ENCODE peak calls at places on chromosomes 3 and 15, in six cellular contexts. W is Peyer's patch, Q is stomach, I is heart right ventricle, G is PC-3, E is fibroblast of lung. V is an unnamed sample.

GRCh38 chr3:195849322-195850074 is 37.8 kb upstream of the MUC4 start:
- DNase-seq in W (peak; percentile 50), G (peak; percentile 58), E (no peak), Q (no peak), I (no peak), V (no peak)

GRCh38 chr15:33440911-33441310 is 130.1 kb downstream of the RYR3 start:
- DNase-seq in I (no peak), E (no peak), G (no peak), Q (no peak), W (no peak), V (no peak)

GRCh38 chr3:193522473-193522872 is 32.2 kb downstream of the ATP13A4 start:
- DNase-seq in G (no peak), Q (no peak), I (no peak), W (no peak), E (no peak), V (no peak)

GRCh38 chr3:157533298-157533870 is 30.2 kb upstream of the VEPH1 start:
- DNase-seq in W (no peak), E (peak; percentile 83), G (peak; percentile 83), I (no peak), Q (no peak), V (no peak)

GRCh38 chr3:99319961-99320360 is 318.4 kb upstream of the COL8A1 start:
- DNase-seq in I (no peak), W (no peak), E (peak; percentile 84), Q (no peak), G (peak; percentile 57), V (no peak)

GRCh38 chr3:130310109-130310508 is 35.4 kb upstream of the COL6A5 start:
- DNase-seq in G (no peak), E (no peak), W (no peak), Q (no peak), I (no peak), V (no peak)

GRCh38 chr15:60875681-60876080 is 353.4 kb downstream of the RORA start:
- DNase-seq in W (no peak), G (no peak), E (no peak), I (no peak), Q (no peak), V (no peak)

GRCh38 chr15:58604455-58604923 is 145.0 kb downstream of the ADAM10 start:
- DNase-seq in G (peak; percentile 81), E (no peak), Q (no peak), I (no peak), W (peak; percentile 62), V (no peak)

GRCh38 chr3:187242900-187243299 is 45.6 kb downstream of the RTP1 start:
- DNase-seq in G (no peak), I (no peak), E (no peak), W (no peak), Q (no peak), V (no peak)

GRCh38 chr15:80585544-80586018 is 109.5 kb upstream of the ABHD17C start:
- DNase-seq in Q (peak; percentile 32), E (no peak), G (peak; percentile 76), W (no peak), I (no peak), V (peak; percentile 38)

GRCh38 chr3:8371085-8371551 is 130.5 kb upstream of the LMCD1 start:
- DNase-seq in G (peak; percentile 51), W (no peak), I (no peak), Q (no peak), E (peak; percentile 78), V (no peak)

GRCh38 chr3:58899159-58899952 is 150.5 kb downstream of the CFAP20DC start:
- DNase-seq in E (no peak), Q (no peak), I (peak; percentile 57), G (peak; percentile 47), W (peak; percentile 52), V (no peak)

GRCh38 chr3:72997421-72997961 is 880 bp downstream of the PPP4R2 start:
- DNase-seq in Q (no peak), E (peak; percentile 70), I (no peak), G (peak; percentile 68), W (no peak), V (no peak)

GRCh38 chr3:102114264-102114979 is 265.1 kb downstream of the NFKBIZ start:
- DNase-seq in W (no peak), G (no peak), E (no peak), Q (no peak), I (no peak), V (no peak)

DNA sequence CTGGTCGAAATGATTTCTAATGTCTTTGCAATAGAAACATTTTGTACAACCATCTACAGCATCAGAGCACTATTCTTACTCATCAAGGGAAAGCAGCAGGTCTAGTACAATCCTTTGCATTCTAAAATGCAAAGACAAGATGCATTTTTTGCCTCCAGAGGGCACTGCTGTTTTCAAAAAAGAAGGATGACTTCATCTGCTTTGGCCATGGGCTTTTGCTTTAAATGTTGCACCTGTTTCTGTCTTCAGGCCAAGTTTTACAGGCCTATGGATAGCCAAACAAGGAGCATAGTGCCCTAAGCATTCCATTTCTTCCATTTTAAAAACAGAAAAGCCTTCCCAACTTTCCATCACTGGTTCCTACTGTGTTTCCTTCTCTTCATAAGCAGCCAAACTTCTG is 3.4 kb downstream of the PARP9 start:
- DNase-seq in I (no peak), Q (peak; percentile 55), G (peak; percentile 94), W (no peak), E (peak; percentile 79), V (no peak)
- TF ChIP-seq CTCF in I (peak; percentile 58), Q (peak; percentile 48), G (peak; percentile 88), W (peak; percentile 80), E (peak; percentile 63), V (peak; percentile 59)

GRCh38 chr3:28799084-28799483 is 450.5 kb upstream of the AZI2 start:
- DNase-seq in E (no peak), W (no peak), I (no peak), G (peak; percentile 42), Q (no peak), V (no peak)
- TF ChIP-seq CTCF in E (no peak), W (no peak), I (no peak), G (peak; percentile 47), Q (no peak), V (no peak)

GRCh38 chr3:161422171-161422693 is 50.9 kb upstream of the SPTSSB start:
- DNase-seq in I (no peak), Q (no peak), G (no peak), W (no peak), E (no peak), V (no peak)

GRCh38 chr3:161419555-161420333 is 48.4 kb upstream of the SPTSSB start:
- DNase-seq in W (no peak), G (no peak), I (no peak), E (no peak), Q (no peak), V (no peak)

GRCh38 chr3:161415506-161416231 is 44.4 kb upstream of the SPTSSB start:
- DNase-seq in E (peak; percentile 87), I (no peak), G (peak; percentile 97), W (no peak), Q (peak; percentile 35), V (no peak)

GRCh38 chr3:161423911-161424522 is 52.7 kb upstream of the SPTSSB start:
- DNase-seq in I (no peak), E (peak; percentile 63), W (no peak), Q (no peak), G (peak; percentile 86), V (no peak)

GRCh38 chr3:161420746-161421145 is 49.4 kb upstream of the SPTSSB start:
- DNase-seq in G (peak; percentile 96), I (no peak), Q (peak; percentile 62), W (no peak), E (no peak), V (peak; percentile 51)
- TF ChIP-seq CTCF in G (peak; percentile 46), I (no peak), Q (peak; percentile 24), W (no peak), E (peak; percentile 13), V (peak; percentile 36)

GRCh38 chr3:173876476-173876875 is 478.9 kb downstream of the NLGN1 start:
- DNase-seq in W (no peak), G (no peak), E (peak; percentile 6), Q (no peak), I (no peak), V (no peak)
- TF ChIP-seq CTCF in W (no peak), G (peak; percentile 51), E (peak; percentile 36), Q (no peak), I (no peak), V (no peak)

DNA sequence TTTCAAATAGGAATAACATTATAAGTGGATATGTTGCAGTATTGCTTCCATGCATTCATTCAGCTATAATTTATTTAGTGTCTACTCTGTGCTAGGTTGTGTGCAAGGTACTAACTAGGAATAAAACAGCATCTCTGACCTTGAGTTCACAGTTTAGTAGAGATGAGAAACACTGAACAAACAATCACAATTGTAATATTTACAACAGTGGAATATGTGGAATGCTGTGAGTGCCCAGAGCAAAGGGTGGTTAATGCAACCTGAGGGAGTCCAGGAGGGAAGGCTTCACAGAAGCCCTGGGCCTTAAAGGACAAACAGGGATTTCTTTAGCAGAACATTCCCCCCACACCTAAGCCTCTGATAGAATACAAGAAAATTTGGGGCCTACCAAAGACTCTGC is 13.3 kb downstream of the SFMBT1 start:
- DNase-seq in Q (no peak), I (no peak), E (no peak), W (no peak), G (no peak), V (no peak)
- TF ChIP-seq CTCF in Q (no peak), I (no peak), E (no peak), W (no peak), G (no peak), V (no peak)

DNA sequence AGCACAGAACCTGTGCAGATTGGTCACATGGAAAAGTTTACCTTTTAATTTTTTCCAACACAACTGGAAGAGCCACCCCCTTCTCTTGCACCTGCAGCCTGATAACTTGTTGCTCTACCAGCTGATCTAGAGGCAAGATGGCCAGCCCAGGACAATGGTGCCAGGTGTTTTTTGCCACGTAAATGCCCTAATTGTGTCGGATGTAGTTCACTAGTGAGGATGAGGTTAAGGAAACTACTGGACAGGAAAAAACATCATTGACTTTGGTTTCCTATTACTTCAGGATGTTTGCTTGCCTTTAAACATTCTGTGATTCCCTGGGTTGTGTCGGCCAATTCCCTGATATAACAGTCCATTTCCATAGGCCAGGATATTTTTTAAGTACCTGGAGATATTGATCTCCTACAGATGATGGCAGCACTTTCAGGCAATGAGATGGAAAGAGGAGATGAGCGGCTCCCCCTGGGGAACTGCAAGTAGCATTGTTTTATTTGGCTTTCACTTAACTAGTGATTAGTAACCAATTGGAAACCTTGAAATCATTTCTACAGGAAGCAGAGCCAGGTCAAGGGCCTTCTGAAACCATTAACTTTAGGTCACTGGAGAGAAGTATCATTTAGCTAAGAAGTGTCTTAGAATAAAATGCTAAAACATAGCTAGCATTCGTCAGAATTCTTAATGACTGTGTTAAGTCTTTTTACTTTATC is 72.5 kb downstream of the OSBPL10 start:
- DNase-seq in G (peak; percentile 15), W (no peak), I (no peak), Q (no peak), E (peak; percentile 26), V (no peak)
- TF ChIP-seq CTCF in G (peak; percentile 60), W (no peak), I (no peak), Q (no peak), E (peak; percentile 24), V (no peak)

GRCh38 chr15:86004061-86004460 is 75.6 kb upstream of the AGBL1 start:
- DNase-seq in W (no peak), Q (no peak), G (no peak), I (no peak), E (no peak), V (no peak)
- TF ChIP-seq CTCF in W (no peak), Q (no peak), G (no peak), I (no peak), E (no peak), V (no peak)